ENCODE peak calls at places on chromosomes 6 and 20, in eight cellular contexts. W is nucleus accumbens; D is stimulated activated CD8-positive, alpha-beta memory T cell treated with anti-CD3 and anti-CD28 coated beads, Interleukin-2, amount 100 ng/mL, for 1 hour; K is ecto neural progenitor cell; S is NCI-H1105; L is Caki2; U is stimulated activated CD4-positive, alpha-beta T cell treated with anti-CD3 and anti-CD28 coated beads, Interleukin-1b, Interleukin-23, amount 100 ng/mL, for 1 hour; G is tibial nerve. J is an unnamed sample.
A peak's percentile ranks its signal among the peaks of the same experiment; 100 is the strongest.

GRCh38 chr6:42226251-42227143 is 8.8 kb upstream of the MRPS10 start:
- DNase-seq in D (no peak), K (no peak), S (no peak), G (no peak), W (no peak), U (no peak), L (peak; percentile 97), J (no peak)

GRCh38 chr20:26214991-26215390 is 518.3 kb upstream of the ZNF337 start:
- DNase-seq in W (no peak), K (no peak), U (no peak), D (no peak), S (no peak), L (no peak), G (no peak), J (no peak)

GRCh38 chr6:11462742-11463414 is 74.7 kb upstream of the TMEM170B start:
- DNase-seq in D (no peak), U (no peak), S (no peak), L (no peak), K (no peak), G (no peak), W (no peak), J (no peak)

GRCh38 chr6:12955996-12956395 is 239.4 kb downstream of the PHACTR1 start:
- DNase-seq in D (no peak), K (no peak), S (no peak), U (no peak), L (no peak), G (no peak), W (no peak), J (no peak)

GRCh38 chr20:24605937-24606455 is 136.6 kb downstream of the SYNDIG1 start:
- DNase-seq in G (no peak), W (no peak), L (no peak), U (no peak), S (no peak), D (no peak), K (no peak), J (no peak)

GRCh38 chr20:24100370-24101011 is 111.9 kb upstream of the GGTLC1 start:
- DNase-seq in G (peak; percentile 47), U (peak; percentile 18), S (peak; percentile 67), W (no peak), D (peak; percentile 43), K (peak; percentile 62), L (peak; percentile 81), J (no peak)

GRCh38 chr6:106339334-106340029 is 13.9 kb upstream of the ATG5 start:
- DNase-seq in G (peak; percentile 48), K (peak; percentile 67), W (no peak), S (peak; percentile 71), L (peak; percentile 68), D (peak; percentile 8), U (no peak), J (no peak)

GRCh38 chr20:6160736-6161135 is 37.9 kb upstream of the FERMT1 start:
- DNase-seq in G (no peak), S (no peak), L (no peak), W (no peak), D (no peak), U (no peak), K (no peak), J (no peak)

GRCh38 chr20:12605751-12606150 is 403.0 kb upstream of the SPTLC3 start:
- DNase-seq in U (no peak), D (no peak), K (no peak), W (no peak), S (peak; percentile 21), G (no peak), L (no peak), J (no peak)

GRCh38 chr6:27777614-27778355 is 134.4 kb downstream of the OR2B2 start:
- DNase-seq in W (no peak), G (no peak), U (no peak), L (no peak), S (no peak), D (no peak), K (no peak), J (no peak)

GRCh38 chr6:7671581-7671980 is 54.3 kb upstream of the BMP6 start:
- DNase-seq in D (no peak), S (no peak), W (no peak), U (no peak), L (no peak), K (no peak), G (no peak), J (no peak)